ENCODE peak calls at places on chromosomes 4 and X, in six cellular contexts. A, F, E, W, K and H are unnamed samples.
A peak's percentile ranks its signal among the peaks of the same experiment; 100 is the strongest.

GRCh38 chrX:1306909-1307625 is 29.5 kb upstream of the IL3RA start:
- DNase-seq in F (no peak), A (no peak), K (no peak), W (no peak), E (no peak), H (no peak)

GRCh38 chr4:12791536-12791935 is 692.6 kb downstream of the RAB28 start:
- DNase-seq in A (no peak), K (no peak), F (peak; percentile 15), E (no peak), W (no peak), H (peak; percentile 54)

GRCh38 chr4:138184881-138185280 is 57.3 kb downstream of the SLC7A11 start:
- DNase-seq in A (no peak), W (no peak), F (no peak), E (no peak), K (no peak), H (no peak)

GRCh38 chrX:50704987-50705386 is 109.0 kb downstream of the SHROOM4 start:
- DNase-seq in E (peak; percentile 58), F (no peak), W (peak; percentile 25), A (no peak), K (no peak), H (no peak)

GRCh38 chr4:109977854-109978501 is 65.3 kb downstream of the EGF start:
- DNase-seq in K (no peak), F (no peak), A (no peak), W (peak; percentile 51), E (peak; percentile 78), H (peak; percentile 64)

GRCh38 chrX:23511783-23512182 is 155.5 kb upstream of the PRDX4 start:
- DNase-seq in K (no peak), E (no peak), A (no peak), F (no peak), W (no peak), H (no peak)

GRCh38 chr4:73828945-73829344 is 7.5 kb upstream of the CXCL6 start:
- DNase-seq in W (no peak), E (peak; percentile 74), K (no peak), A (no peak), F (no peak), H (peak; percentile 59)

GRCh38 chrX:115047181-115047580 is 29.8 kb upstream of the IL13RA2 start:
- DNase-seq in K (no peak), F (no peak), E (peak; percentile 48), A (no peak), W (no peak), H (no peak)

GRCh38 chr4:8662776-8663175 is 70.2 kb downstream of the CPZ start:
- DNase-seq in F (no peak), W (no peak), K (no peak), E (no peak), A (no peak), H (no peak)

GRCh38 chr4:140807491-140808257 is 51.5 kb upstream of the TBC1D9 start:
- DNase-seq in W (no peak), E (no peak), A (no peak), K (no peak), F (no peak), H (peak; percentile 11)

GRCh38 chr4:140802591-140802990 is 46.4 kb upstream of the TBC1D9 start:
- DNase-seq in W (no peak), A (no peak), F (no peak), K (no peak), E (no peak), H (no peak)

GRCh38 chr4:140809671-140810070 is 53.5 kb upstream of the TBC1D9 start:
- DNase-seq in F (no peak), E (no peak), W (no peak), K (no peak), A (no peak), H (no peak)

GRCh38 chr4:140806175-140806574 is 50.0 kb upstream of the TBC1D9 start:
- DNase-seq in E (no peak), W (no peak), A (no peak), F (no peak), K (no peak), H (no peak)

GRCh38 chr4:140805293-140805692 is 49.1 kb upstream of the TBC1D9 start:
- DNase-seq in W (no peak), E (no peak), K (no peak), F (no peak), A (no peak), H (no peak)
- H3K27ac ChIP-seq in W (no peak overlapping the region), E (no peak overlapping the region), K (no peak overlapping the region), F (no peak overlapping the region), A (no peak overlapping the region), H (no peak overlapping the region)

GRCh38 chrX:2449135-2449886 is 51.5 kb downstream of the DHRSX start:
- DNase-seq in F (no peak), A (no peak), W (no peak), K (no peak), E (no peak), H (no peak)
- H3K27ac ChIP-seq in F (no peak overlapping the region), A (no peak overlapping the region), W (no peak overlapping the region), K (no peak overlapping the region), E (no peak overlapping the region), H (no peak overlapping the region)

GRCh38 chr4:40187386-40187913 is 9.4 kb upstream of the RHOH start:
- DNase-seq in W (no peak), K (no peak), F (no peak), A (no peak), E (no peak), H (no peak)
- H3K27ac ChIP-seq in W (no peak overlapping the region), K (no peak overlapping the region), F (no peak overlapping the region), A (no peak overlapping the region), E (no peak overlapping the region), H (no peak overlapping the region)

GRCh38 chrX:119406739-119407138 is 7.6 kb downstream of the SLC25A43 start:
- DNase-seq in F (no peak), W (no peak), A (no peak), K (no peak), E (peak; percentile 71), H (no peak)
- H3K27ac ChIP-seq in F (no peak overlapping the region), W (no peak overlapping the region), A (no peak overlapping the region), K (no peak overlapping the region), E (peak overlapping the region; percentile 61), H (no peak overlapping the region)

DNA sequence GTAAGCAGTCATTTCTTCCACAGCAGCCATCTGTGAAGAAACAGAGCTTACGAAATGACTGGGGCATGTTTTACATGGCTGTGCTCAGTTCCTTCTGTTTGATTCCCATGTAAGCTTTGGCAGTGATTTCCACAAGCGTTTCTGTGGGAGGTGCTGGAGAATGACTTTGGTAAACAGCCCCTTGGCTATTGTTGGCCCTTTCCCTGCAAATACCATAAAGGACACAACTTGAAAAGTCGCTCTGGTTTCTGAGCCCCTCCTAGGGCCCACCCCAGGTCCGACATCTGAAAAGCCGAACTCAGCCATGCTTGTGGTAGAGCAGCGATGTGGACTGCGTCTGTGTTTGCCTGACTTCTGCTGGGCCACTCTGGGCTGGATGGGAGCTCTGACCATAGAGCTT is 3.7 kb downstream of the LIMCH1 start:
- DNase-seq in A (no peak), K (no peak), W (no peak), E (peak; percentile 33), F (no peak), H (no peak)
- H3K27ac ChIP-seq in A (no peak overlapping the region), K (no peak overlapping the region), W (no peak overlapping the region), E (no peak overlapping the region), F (peak overlapping the region; percentile 92), H (no peak overlapping the region)

DNA sequence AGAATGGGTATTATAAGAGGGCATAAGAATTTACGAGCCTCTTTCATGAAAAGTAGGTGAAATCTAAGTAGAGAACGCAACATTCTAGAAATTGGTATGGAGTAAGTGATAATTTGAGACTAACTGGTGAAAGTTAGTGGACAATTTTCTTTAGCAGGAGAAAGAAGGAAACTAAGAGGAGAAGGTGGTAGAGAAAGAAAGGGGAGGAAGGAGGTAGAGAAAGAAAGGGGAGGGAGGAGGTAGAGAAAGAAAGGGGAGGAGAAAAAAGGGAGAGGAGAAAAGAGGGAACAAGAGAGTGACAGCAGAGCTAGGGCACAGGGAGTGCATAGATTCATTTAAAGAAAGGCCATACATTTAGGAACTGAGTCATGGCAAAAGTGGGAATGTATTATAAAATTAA is 94.1 kb downstream of the RNF150 start:
- DNase-seq in K (no peak), W (no peak), E (no peak), F (no peak), A (no peak), H (no peak)
- H3K27ac ChIP-seq in K (no peak overlapping the region), W (no peak overlapping the region), E (no peak overlapping the region), F (no peak overlapping the region), A (no peak overlapping the region), H (no peak overlapping the region)

GRCh38 chr4:151691639-151692442 is 69.0 kb downstream of the GATB start:
- DNase-seq in E (no peak), A (no peak), F (no peak), K (no peak), W (no peak), H (no peak)

GRCh38 chr4:151690164-151690856 is 70.5 kb downstream of the GATB start:
- DNase-seq in K (no peak), F (no peak), W (peak; percentile 75), A (no peak), E (peak; percentile 77), H (peak; percentile 53)

GRCh38 chr4:151689211-151689991 is 71.4 kb downstream of the GATB start:
- DNase-seq in F (no peak), A (no peak), K (no peak), E (no peak), W (no peak), H (no peak)

GRCh38 chr4:151692443-151692782 is 68.4 kb downstream of the GATB start:
- DNase-seq in F (no peak), W (no peak), K (no peak), A (no peak), E (no peak), H (no peak)

DNA sequence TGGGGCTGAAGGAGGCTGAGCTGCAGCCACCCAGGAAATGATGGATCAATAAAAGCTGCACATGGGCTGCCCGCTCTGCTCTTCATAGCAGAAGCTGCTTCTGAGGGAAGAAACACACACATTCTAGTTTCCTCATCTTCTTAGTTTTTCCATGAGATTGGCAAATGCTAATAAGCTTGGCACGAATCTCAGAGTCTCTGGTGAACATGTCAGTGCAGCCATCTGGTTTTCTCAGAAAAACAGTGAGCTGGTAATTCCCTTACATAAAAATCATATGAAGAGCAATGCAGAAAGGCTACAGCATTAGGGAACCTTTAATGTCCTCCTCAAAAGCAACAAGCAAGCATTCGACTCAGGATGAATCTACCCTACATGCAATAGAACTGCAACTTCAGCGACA is 69.9 kb downstream of the GATB start:
- DNase-seq in W (no peak), A (no peak), F (no peak), K (no peak), E (peak; percentile 70), H (no peak)
- H3K27ac ChIP-seq in W (no peak overlapping the region), A (no peak overlapping the region), F (peak overlapping the region; percentile 87), K (peak overlapping the region; percentile 72), E (peak overlapping the region; percentile 65), H (no peak overlapping the region)

GRCh38 chr4:15901996-15902395 is 36.5 kb downstream of the FGFBP1 start:
- DNase-seq in K (no peak), A (no peak), W (no peak), E (no peak), F (no peak), H (no peak)
- H3K27ac ChIP-seq in K (no peak overlapping the region), A (no peak overlapping the region), W (no peak overlapping the region), E (no peak overlapping the region), F (no peak overlapping the region), H (no peak overlapping the region)

DNA sequence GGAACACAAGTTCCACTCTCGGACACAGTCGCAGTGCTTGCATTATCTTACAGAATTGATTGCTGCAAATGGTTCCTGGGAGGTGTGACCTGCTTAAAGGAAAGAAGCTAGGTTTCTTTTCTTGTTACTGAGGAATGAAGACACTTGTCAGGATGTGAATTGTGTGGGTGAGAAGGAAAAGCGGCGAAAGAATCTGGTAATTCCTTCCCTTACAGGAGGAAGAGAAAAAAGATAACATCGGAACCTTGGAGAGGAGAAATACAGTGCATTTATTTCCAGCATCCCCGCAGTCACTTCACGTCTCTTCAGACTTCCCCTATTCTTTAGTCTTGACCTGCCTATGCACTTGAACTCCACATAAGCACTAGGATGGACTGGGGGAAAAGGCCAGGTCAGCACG is 389 bp upstream of the CCSER1 start:
- DNase-seq in E (no peak), W (no peak), K (no peak), F (no peak), A (no peak), H (no peak)
- H3K27ac ChIP-seq in E (no peak overlapping the region), W (no peak overlapping the region), K (peak overlapping the region; percentile 81), F (no peak overlapping the region), A (no peak overlapping the region), H (no peak overlapping the region)